ENCODE peak calls at places on chromosome 13, in eight cellular contexts. One of them, this sample, is unnamed.

GRCh38 chr13:90105276-90105675 is 1242.2 kb upstream of the MIR17HG start:
- DNase-seq in upper lobe of right lung: no peak
- DNase-seq in fibroblast of the aortic adventitia: no peak
- DNase-seq in psoas muscle: no peak
- DNase-seq in IMR-90: no peak
- DNase-seq in lower lobe of right lung: no peak
- DNase-seq in epithelial cell of esophagus: peak
- DNase-seq in transverse colon: no peak
- DNase-seq in this sample: peak

GRCh38 chr13:95650691-95651090 is 6.2 kb upstream of the DZIP1 start:
- DNase-seq in upper lobe of right lung: no peak
- DNase-seq in fibroblast of the aortic adventitia: no peak
- DNase-seq in psoas muscle: no peak
- DNase-seq in IMR-90: no peak
- DNase-seq in lower lobe of right lung: no peak
- DNase-seq in epithelial cell of esophagus: no peak
- DNase-seq in transverse colon: no peak
- DNase-seq in this sample: no peak

GRCh38 chr13:21668665-21669599 is 1.9 kb upstream of the FGF9 start:
- DNase-seq in upper lobe of right lung: peak
- DNase-seq in fibroblast of the aortic adventitia: peak
- DNase-seq in psoas muscle: peak
- DNase-seq in IMR-90: peak
- DNase-seq in lower lobe of right lung: no peak
- DNase-seq in epithelial cell of esophagus: peak
- DNase-seq in transverse colon: peak
- DNase-seq in this sample: peak

GRCh38 chr13:98586400-98587144 is 9.7 kb upstream of the STK24 start:
- DNase-seq in upper lobe of right lung: no peak
- DNase-seq in fibroblast of the aortic adventitia: no peak
- DNase-seq in psoas muscle: no peak
- DNase-seq in IMR-90: no peak
- DNase-seq in lower lobe of right lung: no peak
- DNase-seq in epithelial cell of esophagus: no peak
- DNase-seq in transverse colon: no peak
- DNase-seq in this sample: no peak

GRCh38 chr13:99075268-99076191 is 97.7 kb upstream of the DOCK9 start:
- DNase-seq in upper lobe of right lung: no peak
- DNase-seq in fibroblast of the aortic adventitia: no peak
- DNase-seq in psoas muscle: no peak
- DNase-seq in IMR-90: no peak
- DNase-seq in lower lobe of right lung: no peak
- DNase-seq in epithelial cell of esophagus: no peak
- DNase-seq in transverse colon: no peak
- DNase-seq in this sample: no peak

GRCh38 chr13:106101201-106101600 is 434.3 kb downstream of the EFNB2 start:
- DNase-seq in upper lobe of right lung: no peak
- DNase-seq in fibroblast of the aortic adventitia: no peak
- DNase-seq in psoas muscle: no peak
- DNase-seq in IMR-90: no peak
- DNase-seq in lower lobe of right lung: no peak
- DNase-seq in epithelial cell of esophagus: no peak
- DNase-seq in transverse colon: no peak
- DNase-seq in this sample: no peak

GRCh38 chr13:24834902-24835510 is 71.0 kb downstream of the RNF17 start:
- DNase-seq in upper lobe of right lung: no peak
- DNase-seq in fibroblast of the aortic adventitia: no peak
- DNase-seq in psoas muscle: no peak
- DNase-seq in IMR-90: no peak
- DNase-seq in lower lobe of right lung: no peak
- DNase-seq in epithelial cell of esophagus: no peak
- DNase-seq in transverse colon: peak
- DNase-seq in this sample: no peak

GRCh38 chr13:33236021-33236420 is 49.5 kb downstream of the STARD13 start:
- DNase-seq in upper lobe of right lung: no peak
- DNase-seq in fibroblast of the aortic adventitia: peak
- DNase-seq in psoas muscle: no peak
- DNase-seq in IMR-90: peak
- DNase-seq in lower lobe of right lung: no peak
- DNase-seq in epithelial cell of esophagus: peak
- DNase-seq in transverse colon: no peak
- DNase-seq in this sample: peak

GRCh38 chr13:110230661-110231347 is 76.2 kb downstream of the COL4A1 start:
- DNase-seq in upper lobe of right lung: no peak
- DNase-seq in fibroblast of the aortic adventitia: no peak
- DNase-seq in psoas muscle: no peak
- DNase-seq in IMR-90: no peak
- DNase-seq in lower lobe of right lung: no peak
- DNase-seq in epithelial cell of esophagus: no peak
- DNase-seq in transverse colon: no peak
- DNase-seq in this sample: no peak

GRCh38 chr13:26971990-26972888 is 199.4 kb downstream of the USP12 start:
- DNase-seq in upper lobe of right lung: no peak
- DNase-seq in fibroblast of the aortic adventitia: peak
- DNase-seq in psoas muscle: no peak
- DNase-seq in IMR-90: peak
- DNase-seq in lower lobe of right lung: peak
- DNase-seq in epithelial cell of esophagus: peak
- DNase-seq in transverse colon: peak
- DNase-seq in this sample: peak

GRCh38 chr13:78177306-78177705 is 258.7 kb upstream of the EDNRB start:
- DNase-seq in upper lobe of right lung: no peak
- DNase-seq in fibroblast of the aortic adventitia: no peak
- DNase-seq in psoas muscle: no peak
- DNase-seq in IMR-90: no peak
- DNase-seq in lower lobe of right lung: no peak
- DNase-seq in epithelial cell of esophagus: no peak
- DNase-seq in transverse colon: no peak
- DNase-seq in this sample: no peak

GRCh38 chr13:42876270-42876714 is 94.9 kb downstream of the FAM216B start:
- DNase-seq in upper lobe of right lung: no peak
- DNase-seq in fibroblast of the aortic adventitia: no peak
- DNase-seq in psoas muscle: no peak
- DNase-seq in IMR-90: no peak
- DNase-seq in lower lobe of right lung: no peak
- DNase-seq in epithelial cell of esophagus: no peak
- DNase-seq in transverse colon: no peak
- DNase-seq in this sample: no peak

GRCh38 chr13:64529874-64530485 is 2700.2 kb downstream of the PCDH9 start:
- DNase-seq in upper lobe of right lung: no peak
- DNase-seq in fibroblast of the aortic adventitia: peak
- DNase-seq in psoas muscle: no peak
- DNase-seq in IMR-90: no peak
- DNase-seq in lower lobe of right lung: no peak
- DNase-seq in epithelial cell of esophagus: peak
- DNase-seq in transverse colon: no peak
- DNase-seq in this sample: peak

GRCh38 chr13:101706651-101707050 is 254.2 kb downstream of the ITGBL1 start:
- DNase-seq in upper lobe of right lung: no peak
- DNase-seq in fibroblast of the aortic adventitia: peak
- DNase-seq in psoas muscle: peak
- DNase-seq in IMR-90: peak
- DNase-seq in lower lobe of right lung: no peak
- DNase-seq in epithelial cell of esophagus: peak
- DNase-seq in transverse colon: peak
- DNase-seq in this sample: peak

GRCh38 chr13:51262501-51263211 is 40.5 kb downstream of the FAM124A start:
- DNase-seq in upper lobe of right lung: no peak
- DNase-seq in fibroblast of the aortic adventitia: no peak
- DNase-seq in psoas muscle: no peak
- DNase-seq in IMR-90: no peak
- DNase-seq in lower lobe of right lung: no peak
- DNase-seq in epithelial cell of esophagus: no peak
- DNase-seq in transverse colon: no peak
- DNase-seq in this sample: peak
- TF ChIP-seq CTCF in upper lobe of right lung: no peak
- TF ChIP-seq CTCF in fibroblast of the aortic adventitia: peak
- TF ChIP-seq CTCF in psoas muscle: no peak
- TF ChIP-seq CTCF in IMR-90: no peak
- TF ChIP-seq CTCF in lower lobe of right lung: no peak
- TF ChIP-seq CTCF in epithelial cell of esophagus: peak
- TF ChIP-seq CTCF in transverse colon: no peak
- TF ChIP-seq CTCF in this sample: peak

DNA sequence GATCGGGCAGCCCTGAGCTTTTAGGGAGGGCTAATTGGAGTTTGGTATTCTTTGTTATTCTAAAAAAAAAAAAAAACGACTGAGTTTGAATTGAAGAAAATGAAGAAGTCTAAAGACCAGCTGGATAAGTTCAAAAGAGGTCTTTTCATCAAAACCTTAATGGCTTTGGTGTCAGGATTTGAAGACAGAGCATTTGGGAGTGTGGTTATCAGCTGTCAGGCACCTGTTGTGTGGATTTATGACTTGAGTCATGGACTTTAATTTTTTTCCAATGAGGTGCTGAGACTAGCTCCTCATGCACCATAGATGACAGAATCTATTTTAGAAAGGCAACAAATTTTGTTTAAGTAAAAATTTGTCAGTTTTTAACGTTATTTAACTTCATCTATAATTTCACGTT is 72.5 kb downstream of the FREM2 start:
- DNase-seq in upper lobe of right lung: no peak
- DNase-seq in fibroblast of the aortic adventitia: no peak
- DNase-seq in psoas muscle: no peak
- DNase-seq in IMR-90: no peak
- DNase-seq in lower lobe of right lung: no peak
- DNase-seq in epithelial cell of esophagus: no peak
- DNase-seq in transverse colon: no peak
- DNase-seq in this sample: no peak
- H3K4me3 ChIP-seq in upper lobe of right lung: no peak
- H3K4me3 ChIP-seq in fibroblast of the aortic adventitia: no peak
- H3K4me3 ChIP-seq in psoas muscle: no peak
- H3K4me3 ChIP-seq in IMR-90: no peak
- H3K4me3 ChIP-seq in lower lobe of right lung: no peak
- H3K4me3 ChIP-seq in epithelial cell of esophagus: no peak
- H3K4me3 ChIP-seq in transverse colon: no peak
- H3K4me3 ChIP-seq in this sample: no peak

GRCh38 chr13:44648392-44649117 is 72.4 kb upstream of the TSC22D1 start:
- DNase-seq in upper lobe of right lung: no peak
- DNase-seq in fibroblast of the aortic adventitia: no peak
- DNase-seq in psoas muscle: no peak
- DNase-seq in IMR-90: no peak
- DNase-seq in lower lobe of right lung: no peak
- DNase-seq in epithelial cell of esophagus: peak
- DNase-seq in transverse colon: no peak
- DNase-seq in this sample: peak
- TF ChIP-seq CTCF in upper lobe of right lung: peak
- TF ChIP-seq CTCF in fibroblast of the aortic adventitia: peak
- TF ChIP-seq CTCF in psoas muscle: peak
- TF ChIP-seq CTCF in IMR-90: peak
- TF ChIP-seq CTCF in lower lobe of right lung: no peak
- TF ChIP-seq CTCF in epithelial cell of esophagus: peak
- TF ChIP-seq CTCF in transverse colon: peak
- TF ChIP-seq CTCF in this sample: peak

GRCh38 chr13:113815151-113816058 is 48.5 kb downstream of the GAS6 start:
- DNase-seq in upper lobe of right lung: no peak
- DNase-seq in fibroblast of the aortic adventitia: no peak
- DNase-seq in psoas muscle: no peak
- DNase-seq in IMR-90: no peak
- DNase-seq in lower lobe of right lung: no peak
- DNase-seq in epithelial cell of esophagus: no peak
- DNase-seq in transverse colon: no peak
- DNase-seq in this sample: no peak

GRCh38 chr13:113812140-113813036 is 51.5 kb downstream of the GAS6 start:
- DNase-seq in upper lobe of right lung: no peak
- DNase-seq in fibroblast of the aortic adventitia: no peak
- DNase-seq in psoas muscle: peak
- DNase-seq in IMR-90: no peak
- DNase-seq in lower lobe of right lung: no peak
- DNase-seq in epithelial cell of esophagus: no peak
- DNase-seq in transverse colon: no peak
- DNase-seq in this sample: no peak

GRCh38 chr13:113814435-113814821 is 49.4 kb downstream of the GAS6 start:
- DNase-seq in upper lobe of right lung: peak
- DNase-seq in fibroblast of the aortic adventitia: peak
- DNase-seq in psoas muscle: no peak
- DNase-seq in IMR-90: peak
- DNase-seq in lower lobe of right lung: no peak
- DNase-seq in epithelial cell of esophagus: no peak
- DNase-seq in transverse colon: no peak
- DNase-seq in this sample: peak

GRCh38 chr13:113813070-113813748 is 50.7 kb downstream of the GAS6 start:
- DNase-seq in upper lobe of right lung: no peak
- DNase-seq in fibroblast of the aortic adventitia: no peak
- DNase-seq in psoas muscle: peak
- DNase-seq in IMR-90: no peak
- DNase-seq in lower lobe of right lung: no peak
- DNase-seq in epithelial cell of esophagus: no peak
- DNase-seq in transverse colon: no peak
- DNase-seq in this sample: no peak

GRCh38 chr13:113813749-113814434 is 50.0 kb downstream of the GAS6 start:
- DNase-seq in upper lobe of right lung: no peak
- DNase-seq in fibroblast of the aortic adventitia: peak
- DNase-seq in psoas muscle: peak
- DNase-seq in IMR-90: no peak
- DNase-seq in lower lobe of right lung: no peak
- DNase-seq in epithelial cell of esophagus: no peak
- DNase-seq in transverse colon: no peak
- DNase-seq in this sample: peak
- H3K4me3 ChIP-seq in upper lobe of right lung: peak
- H3K4me3 ChIP-seq in fibroblast of the aortic adventitia: no peak
- H3K4me3 ChIP-seq in psoas muscle: no peak
- H3K4me3 ChIP-seq in IMR-90: no peak
- H3K4me3 ChIP-seq in lower lobe of right lung: peak
- H3K4me3 ChIP-seq in epithelial cell of esophagus: no peak
- H3K4me3 ChIP-seq in transverse colon: no peak
- H3K4me3 ChIP-seq in this sample: no peak

GRCh38 chr13:46712524-46712923 is 84.4 kb downstream of the ESD start:
- DNase-seq in upper lobe of right lung: no peak
- DNase-seq in fibroblast of the aortic adventitia: no peak
- DNase-seq in psoas muscle: no peak
- DNase-seq in IMR-90: no peak
- DNase-seq in lower lobe of right lung: no peak
- DNase-seq in epithelial cell of esophagus: no peak
- DNase-seq in transverse colon: no peak
- DNase-seq in this sample: peak
- TF ChIP-seq CTCF in upper lobe of right lung: no peak
- TF ChIP-seq CTCF in fibroblast of the aortic adventitia: peak
- TF ChIP-seq CTCF in psoas muscle: no peak
- TF ChIP-seq CTCF in IMR-90: no peak
- TF ChIP-seq CTCF in lower lobe of right lung: no peak
- TF ChIP-seq CTCF in epithelial cell of esophagus: no peak
- TF ChIP-seq CTCF in transverse colon: no peak
- TF ChIP-seq CTCF in this sample: peak

This sample was measured in choroid plexus epithelial cell.